ENCODE peak calls at places on chromosome 10, in five cellular contexts. One of them, this sample, is unnamed.
A peak's percentile ranks its signal among the peaks of the same experiment; 100 is the strongest.

GRCh38 chr10:110820321-110820814 is 51.4 kb upstream of the PDCD4 start:
- DNase-seq in AML-193: no peak
- DNase-seq in IMR-90: no peak
- DNase-seq in fibroblast of the aortic adventitia: peak; percentile 59
- DNase-seq in NCI-H1417: no peak
- DNase-seq in this sample: no peak

GRCh38 chr10:13348216-13349017 is at the start of gene SEPHS1:
- DNase-seq in AML-193: peak; percentile 63
- DNase-seq in IMR-90: peak; percentile 53
- DNase-seq in fibroblast of the aortic adventitia: peak; percentile 68
- DNase-seq in NCI-H1417: peak; percentile 83
- DNase-seq in this sample: peak; percentile 93

GRCh38 chr10:110149259-110149658 is 58.1 kb upstream of the MXI1 start:
- DNase-seq in AML-193: no peak
- DNase-seq in IMR-90: no peak
- DNase-seq in fibroblast of the aortic adventitia: no peak
- DNase-seq in NCI-H1417: no peak
- DNase-seq in this sample: no peak

GRCh38 chr10:131015271-131015670 is 296.2 kb downstream of the TCERG1L start:
- DNase-seq in AML-193: no peak
- DNase-seq in IMR-90: no peak
- DNase-seq in fibroblast of the aortic adventitia: no peak
- DNase-seq in NCI-H1417: no peak
- DNase-seq in this sample: no peak

GRCh38 chr10:75662715-75663114 is 231.3 kb downstream of the LRMDA start:
- DNase-seq in AML-193: no peak
- DNase-seq in IMR-90: no peak
- DNase-seq in fibroblast of the aortic adventitia: peak; percentile 96
- DNase-seq in NCI-H1417: no peak
- DNase-seq in this sample: no peak

GRCh38 chr10:132572545-132572937 is 35.0 kb downstream of the INPP5A start:
- DNase-seq in AML-193: no peak
- DNase-seq in IMR-90: peak; percentile 36
- DNase-seq in fibroblast of the aortic adventitia: peak; percentile 62
- DNase-seq in NCI-H1417: peak; percentile 12
- DNase-seq in this sample: peak; percentile 72

GRCh38 chr10:106535304-106535964 is 629.1 kb downstream of the SORCS1 start:
- DNase-seq in AML-193: no peak
- DNase-seq in IMR-90: no peak
- DNase-seq in fibroblast of the aortic adventitia: no peak
- DNase-seq in NCI-H1417: no peak
- DNase-seq in this sample: no peak

GRCh38 chr10:24467094-24467493 is 256.6 kb downstream of the ARHGAP21 start:
- DNase-seq in AML-193: peak; percentile 17
- DNase-seq in IMR-90: no peak
- DNase-seq in fibroblast of the aortic adventitia: no peak
- DNase-seq in NCI-H1417: no peak
- DNase-seq in this sample: peak; percentile 61

GRCh38 chr10:6178581-6178980 is 24.2 kb upstream of the PFKFB3 start:
- DNase-seq in AML-193: no peak
- DNase-seq in IMR-90: no peak
- DNase-seq in fibroblast of the aortic adventitia: no peak
- DNase-seq in NCI-H1417: no peak
- DNase-seq in this sample: no peak

GRCh38 chr10:1631282-1631681 is 106.0 kb downstream of the ADARB2 start:
- DNase-seq in AML-193: no peak
- DNase-seq in IMR-90: no peak
- DNase-seq in fibroblast of the aortic adventitia: no peak
- DNase-seq in NCI-H1417: no peak
- DNase-seq in this sample: no peak

GRCh38 chr10:129744134-129744895 is 219.8 kb downstream of the EBF3 start:
- DNase-seq in AML-193: no peak
- DNase-seq in IMR-90: no peak
- DNase-seq in fibroblast of the aortic adventitia: no peak
- DNase-seq in NCI-H1417: no peak
- DNase-seq in this sample: no peak

GRCh38 chr10:35040761-35041501 is 49.2 kb downstream of the CUL2 start:
- DNase-seq in AML-193: no peak
- DNase-seq in IMR-90: peak; percentile 63
- DNase-seq in fibroblast of the aortic adventitia: peak; percentile 84
- DNase-seq in NCI-H1417: no peak
- DNase-seq in this sample: no peak

This sample was measured in DMS53.